ENCODE peak calls at places on chromosomes 7 and 10, in six cellular contexts. One of them, this sample, is unnamed.

GRCh38 chr10:53664620-53665019 is 892.0 kb upstream of the MBL2 start:
- DNase-seq in HL-60: no peak
- DNase-seq in MCF 10A: peak
- DNase-seq in H9: no peak
- DNase-seq in heart left ventricle: no peak
- DNase-seq in WTC11: no peak
- DNase-seq in this sample: no peak

GRCh38 chr10:125555267-125555666 is 127.7 kb downstream of the TEX36 start:
- DNase-seq in HL-60: no peak
- DNase-seq in MCF 10A: no peak
- DNase-seq in H9: no peak
- DNase-seq in heart left ventricle: no peak
- DNase-seq in WTC11: no peak
- DNase-seq in this sample: no peak

GRCh38 chr7:99928994-99929729 is at the start of gene GJC3:
- DNase-seq in HL-60: no peak
- DNase-seq in MCF 10A: peak
- DNase-seq in H9: peak
- DNase-seq in heart left ventricle: peak
- DNase-seq in WTC11: peak
- DNase-seq in this sample: no peak

GRCh38 chr7:132738254-132738653 is 162.0 kb upstream of the PLXNA4 start:
- DNase-seq in HL-60: no peak
- DNase-seq in MCF 10A: peak
- DNase-seq in H9: no peak
- DNase-seq in heart left ventricle: no peak
- DNase-seq in WTC11: no peak
- DNase-seq in this sample: no peak

GRCh38 chr7:145848691-145849090 is 267.9 kb upstream of the CNTNAP2 start:
- DNase-seq in HL-60: no peak
- DNase-seq in MCF 10A: peak
- DNase-seq in H9: peak
- DNase-seq in heart left ventricle: no peak
- DNase-seq in WTC11: peak
- DNase-seq in this sample: peak

GRCh38 chr10:22598488-22598887 is 115.9 kb downstream of the PIP4K2A start:
- DNase-seq in HL-60: no peak
- DNase-seq in MCF 10A: no peak
- DNase-seq in H9: no peak
- DNase-seq in heart left ventricle: no peak
- DNase-seq in WTC11: no peak
- DNase-seq in this sample: no peak

GRCh38 chr7:130944997-130945396 is 211.0 kb upstream of the KLF14 start:
- DNase-seq in HL-60: no peak
- DNase-seq in MCF 10A: no peak
- DNase-seq in H9: no peak
- DNase-seq in heart left ventricle: no peak
- DNase-seq in WTC11: no peak
- DNase-seq in this sample: no peak

GRCh38 chr10:25226775-25227682 is 52.2 kb downstream of the GPR158 start:
- DNase-seq in HL-60: no peak
- DNase-seq in MCF 10A: peak
- DNase-seq in H9: peak
- DNase-seq in heart left ventricle: no peak
- DNase-seq in WTC11: peak
- DNase-seq in this sample: peak

GRCh38 chr7:16465469-16466086 is at the start of gene SOSTDC1:
- DNase-seq in HL-60: no peak
- DNase-seq in MCF 10A: no peak
- DNase-seq in H9: no peak
- DNase-seq in heart left ventricle: no peak
- DNase-seq in WTC11: no peak
- DNase-seq in this sample: peak

GRCh38 chr10:87635498-87636312 is 24.0 kb upstream of the PAPSS2 start:
- DNase-seq in HL-60: peak
- DNase-seq in MCF 10A: peak
- DNase-seq in H9: no peak
- DNase-seq in heart left ventricle: no peak
- DNase-seq in WTC11: no peak
- DNase-seq in this sample: no peak

GRCh38 chr10:124650820-124651401 is 93.3 kb downstream of the FAM53B start:
- DNase-seq in HL-60: no peak
- DNase-seq in MCF 10A: no peak
- DNase-seq in H9: no peak
- DNase-seq in heart left ventricle: no peak
- DNase-seq in WTC11: no peak
- DNase-seq in this sample: no peak

GRCh38 chr10:33307835-33308234 is 26.6 kb downstream of the NRP1 start:
- DNase-seq in HL-60: no peak
- DNase-seq in MCF 10A: no peak
- DNase-seq in H9: no peak
- DNase-seq in heart left ventricle: no peak
- DNase-seq in WTC11: no peak
- DNase-seq in this sample: no peak

GRCh38 chr7:41984888-41985287 is 252.1 kb downstream of the GLI3 start:
- DNase-seq in HL-60: no peak
- DNase-seq in MCF 10A: peak
- DNase-seq in H9: no peak
- DNase-seq in heart left ventricle: no peak
- DNase-seq in WTC11: no peak
- DNase-seq in this sample: no peak

GRCh38 chr10:31129261-31129660 is 97.6 kb upstream of the ZNF438 start:
- DNase-seq in HL-60: no peak
- DNase-seq in MCF 10A: peak
- DNase-seq in H9: peak
- DNase-seq in heart left ventricle: no peak
- DNase-seq in WTC11: peak
- DNase-seq in this sample: no peak

GRCh38 chr7:131529617-131530016 is 26.8 kb downstream of the PODXL start:
- DNase-seq in HL-60: no peak
- DNase-seq in MCF 10A: no peak
- DNase-seq in H9: no peak
- DNase-seq in heart left ventricle: no peak
- DNase-seq in WTC11: no peak
- DNase-seq in this sample: no peak

GRCh38 chr10:98391065-98391464 is 23.9 kb downstream of the PYROXD2 start:
- DNase-seq in HL-60: peak
- DNase-seq in MCF 10A: no peak
- DNase-seq in H9: no peak
- DNase-seq in heart left ventricle: no peak
- DNase-seq in WTC11: no peak
- DNase-seq in this sample: no peak

GRCh38 chr10:109895095-109895818 is 28.1 kb downstream of the XPNPEP1 start:
- DNase-seq in HL-60: no peak
- DNase-seq in MCF 10A: no peak
- DNase-seq in H9: peak
- DNase-seq in heart left ventricle: peak
- DNase-seq in WTC11: no peak
- DNase-seq in this sample: no peak

GRCh38 chr7:24885305-24885704 is 94.7 kb downstream of the OSBPL3 start:
- DNase-seq in HL-60: no peak
- DNase-seq in MCF 10A: no peak
- DNase-seq in H9: no peak
- DNase-seq in heart left ventricle: no peak
- DNase-seq in WTC11: no peak
- DNase-seq in this sample: no peak

GRCh38 chr10:65827344-65827743 is 1098.5 kb upstream of the LRRTM3 start:
- DNase-seq in HL-60: no peak
- DNase-seq in MCF 10A: no peak
- DNase-seq in H9: no peak
- DNase-seq in heart left ventricle: no peak
- DNase-seq in WTC11: no peak
- DNase-seq in this sample: no peak